ENCODE peak calls at places on chromosomes 13 and 19, in eight cellular contexts. C is fibroblast of lung; D is heart right ventricle; P is K562; T is body of pancreas; S is right cardiac atrium; U is uterus; Q is CD4-positive, alpha-beta memory T cell. E is an unnamed sample.

GRCh38 chr13:113659337-113659736 is 1.3 kb upstream of the ATP4B start:
- DNase-seq in C (no peak), D (no peak), P (no peak), T (no peak), S (no peak), U (no peak), Q (no peak), E (no peak)

GRCh38 chr19:15534957-15535864 is 26.9 kb downstream of the CYP4F22 start:
- DNase-seq in C (no peak), D (no peak), P (no peak), T (no peak), S (no peak), U (no peak), Q (no peak), E (no peak)

GRCh38 chr19:42292042-42292960 is 9.6 kb upstream of the PRR19 start:
- DNase-seq in C (no peak), D (no peak), P (no peak), T (peak; percentile 12), S (no peak), U (no peak), Q (no peak), E (no peak)

GRCh38 chr13:42355841-42356575 is 84.1 kb downstream of the AKAP11 start:
- DNase-seq in C (no peak), D (no peak), P (no peak), T (no peak), S (no peak), U (no peak), Q (no peak), E (no peak)

GRCh38 chr13:23427342-23428182 is 5.9 kb downstream of the SACS start:
- DNase-seq in C (peak; percentile 97), D (no peak), P (no peak), T (peak; percentile 70), S (peak; percentile 43), U (peak; percentile 74), Q (no peak), E (no peak)

GRCh38 chr19:7748756-7749155 is 1.4 kb upstream of the CD209 start:
- DNase-seq in C (no peak), D (no peak), P (no peak), T (no peak), S (no peak), U (no peak), Q (no peak), E (peak; percentile 27)

GRCh38 chr13:106241974-106242373 is 293.5 kb downstream of the EFNB2 start:
- DNase-seq in C (no peak), D (no peak), P (no peak), T (no peak), S (no peak), U (no peak), Q (no peak), E (no peak)

GRCh38 chr13:95067303-95067702 is 233.9 kb downstream of the ABCC4 start:
- DNase-seq in C (peak; percentile 17), D (no peak), P (no peak), T (no peak), S (no peak), U (no peak), Q (no peak), E (no peak)

GRCh38 chr13:85283408-85283807 is 515.8 kb downstream of the SLITRK6 start:
- DNase-seq in C (no peak), D (no peak), P (no peak), T (no peak), S (no peak), U (no peak), Q (no peak), E (no peak)

GRCh38 chr13:110182003-110182402 is 125.0 kb downstream of the COL4A1 start:
- DNase-seq in C (no peak), D (no peak), P (no peak), T (no peak), S (no peak), U (no peak), Q (no peak), E (no peak)

GRCh38 chr19:45428385-45429231 is 4.9 kb upstream of the ERCC1 start:
- DNase-seq in C (peak; percentile 42), D (peak; percentile 79), P (peak; percentile 71), T (peak; percentile 35), S (peak; percentile 73), U (peak; percentile 70), Q (no peak), E (peak; percentile 63)

GRCh38 chr13:101623469-101624209 is 171.2 kb downstream of the ITGBL1 start:
- DNase-seq in C (peak; percentile 56), D (no peak), P (no peak), T (no peak), S (no peak), U (no peak), Q (no peak), E (peak; percentile 4)

GRCh38 chr13:72694314-72694713 is 33.1 kb downstream of the MZT1 start:
- DNase-seq in C (no peak), D (no peak), P (no peak), T (no peak), S (no peak), U (no peak), Q (no peak), E (peak; percentile 41)

GRCh38 chr13:55963934-55964333 is 1176.8 kb upstream of the PRR20A start:
- DNase-seq in C (no peak), D (no peak), P (no peak), T (no peak), S (no peak), U (no peak), Q (no peak), E (no peak)

GRCh38 chr13:50670847-50671542 is 172.5 kb downstream of the DLEU7 start:
- DNase-seq in C (peak; percentile 15), D (no peak), P (no peak), T (no peak), S (no peak), U (no peak), Q (no peak), E (no peak)
- H3K27ac ChIP-seq in C (no peak overlapping the region), D (peak overlapping the region; percentile 6), P (no peak overlapping the region), T (no peak overlapping the region), S (no peak overlapping the region), U (no peak overlapping the region), Q (no peak overlapping the region), E (no peak overlapping the region)

GRCh38 chr19:35868172-35868822 is at the start of gene APLP1:
- DNase-seq in C (no peak), D (peak; percentile 81), P (peak; percentile 88), T (peak; percentile 91), S (peak; percentile 84), U (peak; percentile 65), Q (peak; percentile 50), E (peak; percentile 68)
- H3K27ac ChIP-seq in C (no peak within 1 kb of the TSS), D (no peak within 1 kb of the TSS), P (no peak within 1 kb of the TSS), T (peak within 1 kb of the TSS; percentile 80), S (no peak within 1 kb of the TSS), U (no peak within 1 kb of the TSS), Q (no peak within 1 kb of the TSS), E (peak within 1 kb of the TSS; percentile 6)

DNA sequence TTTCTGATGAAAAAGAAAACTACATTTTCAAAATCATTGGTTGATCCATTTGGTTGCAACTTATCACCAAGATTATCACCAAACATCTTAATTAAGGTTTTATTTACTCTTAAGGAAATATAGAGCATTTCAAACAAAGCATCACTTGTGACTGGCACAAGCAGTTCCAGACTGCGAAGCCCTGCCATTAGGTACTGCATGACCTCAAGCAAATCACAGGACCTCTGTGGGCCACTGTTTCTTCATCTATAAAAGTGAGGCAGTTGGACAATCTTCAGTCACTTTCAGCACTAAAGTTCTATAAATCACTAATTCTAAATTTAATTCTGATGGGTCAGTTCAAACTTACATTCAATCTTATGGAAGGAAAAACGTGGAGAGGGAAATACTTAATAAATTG is 2.0 kb downstream of the ELF1 start:
- DNase-seq in C (no peak), D (no peak), P (no peak), T (peak; percentile 40), S (no peak), U (no peak), Q (no peak), E (no peak)
- H3K27ac ChIP-seq in C (no peak overlapping the region), D (peak overlapping the region; percentile 93), P (peak overlapping the region; percentile 86), T (peak overlapping the region; percentile 95), S (no peak overlapping the region), U (peak overlapping the region; percentile 74), Q (peak overlapping the region; percentile 85), E (no peak overlapping the region)

GRCh38 chr19:49880162-49880869 is 2.8 kb downstream of the TBC1D17 start:
- DNase-seq in C (no peak), D (no peak), P (no peak), T (peak; percentile 11), S (peak; percentile 16), U (peak; percentile 19), Q (no peak), E (no peak)
- H3K27ac ChIP-seq in C (no peak overlapping the region), D (no peak overlapping the region), P (no peak overlapping the region), T (no peak overlapping the region), S (no peak overlapping the region), U (no peak overlapping the region), Q (no peak overlapping the region), E (no peak overlapping the region)

GRCh38 chr19:902093-902370 is 8.7 kb downstream of the RNU6-9 start:
- DNase-seq in C (no peak), D (no peak), P (no peak), T (no peak), S (no peak), U (no peak), Q (no peak), E (no peak)
- H3K27ac ChIP-seq in C (no peak overlapping the region), D (no peak overlapping the region), P (peak overlapping the region; percentile 55), T (no peak overlapping the region), S (no peak overlapping the region), U (no peak overlapping the region), Q (no peak overlapping the region), E (no peak overlapping the region)

DNA sequence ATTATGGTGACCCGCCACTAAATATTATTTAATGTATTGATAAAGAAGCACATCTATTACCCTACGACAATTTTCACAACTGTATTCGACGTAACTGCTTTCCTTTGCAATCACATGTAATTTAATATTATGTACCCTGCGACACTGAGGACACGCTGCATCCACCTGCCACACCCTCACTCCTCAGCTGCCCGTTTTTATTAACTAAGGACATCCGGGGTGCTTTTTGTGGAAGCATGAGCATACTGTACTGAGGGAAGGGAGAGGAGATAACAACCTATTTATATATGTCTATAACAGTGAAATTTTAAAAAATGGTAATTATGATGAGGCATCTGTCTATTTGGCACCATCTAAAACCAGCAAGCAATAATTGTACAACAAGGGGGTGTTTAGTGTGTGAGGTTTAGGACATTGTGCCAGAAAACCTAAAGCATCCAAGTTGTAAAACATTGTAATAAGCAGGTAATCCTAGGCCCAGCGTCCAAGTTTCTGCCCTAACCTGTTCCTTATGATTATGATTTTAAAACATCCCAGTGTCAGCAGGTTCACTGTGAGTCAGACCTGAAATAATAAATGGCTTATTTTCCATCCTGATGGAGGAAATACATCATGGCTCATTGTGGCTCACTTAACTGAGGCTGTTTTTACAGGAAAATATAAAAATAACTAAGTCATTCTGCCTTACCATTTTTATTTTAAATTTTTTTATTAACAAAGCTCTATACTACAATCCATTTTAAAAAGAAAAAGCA is 56.3 kb downstream of the FOXO1 start:
- DNase-seq in C (no peak), D (no peak), P (no peak), T (no peak), S (no peak), U (no peak), Q (no peak), E (no peak)
- H3K27ac ChIP-seq in C (no peak overlapping the region), D (no peak overlapping the region), P (no peak overlapping the region), T (no peak overlapping the region), S (no peak overlapping the region), U (peak overlapping the region; percentile 82), Q (no peak overlapping the region), E (no peak overlapping the region)

E was measured in A673.